ENCODE peak calls at places on chromosomes 7 and 10, in eight cellular contexts. E is WTC11; D is transverse colon; P is neuronal stem cell; H is posterior vena cava; R is stimulated activated CD8-positive, alpha-beta memory T cell treated with anti-CD3 and anti-CD28 coated beads, Interleukin-7, amount 100 ng/mL, for 24 hours; N is effector memory CD8-positive, alpha-beta T cell; Z is choroid plexus epithelial cell. Y is an unnamed sample.

GRCh38 chr7:104855826-104856225 is 158.2 kb upstream of the KMT2E start:
- DNase-seq in E (no peak), D (no peak), P (no peak), H (no peak), R (no peak), N (no peak), Z (no peak), Y (no peak)

GRCh38 chr7:74516214-74516613 is 62.5 kb downstream of the GTF2IRD1 start:
- DNase-seq in E (no peak), D (no peak), P (no peak), H (no peak), R (no peak), N (no peak), Z (no peak), Y (no peak)

GRCh38 chr7:36611703-36612102 is 112.6 kb downstream of the AOAH start:
- DNase-seq in E (no peak), D (no peak), P (no peak), H (no peak), R (no peak), N (no peak), Z (no peak), Y (no peak)

GRCh38 chr10:48519731-48520506 is 85.0 kb downstream of the ARHGAP22 start:
- DNase-seq in E (no peak), D (no peak), P (no peak), H (no peak), R (no peak), N (no peak), Z (no peak), Y (peak)

GRCh38 chr10:24944512-24945255 is 7.7 kb downstream of the PRTFDC1 start:
- DNase-seq in E (no peak), D (peak), P (no peak), H (no peak), R (no peak), N (no peak), Z (peak), Y (no peak)

GRCh38 chr7:8133955-8134733 is 127.8 kb downstream of the ICA1 start:
- DNase-seq in E (no peak), D (no peak), P (no peak), H (no peak), R (no peak), N (no peak), Z (no peak), Y (no peak)

GRCh38 chr7:167976-168791 is 24.2 kb upstream of the FAM20C start:
- DNase-seq in E (no peak), D (no peak), P (no peak), H (peak), R (no peak), N (no peak), Z (no peak), Y (no peak)

GRCh38 chr10:112002191-112002590 is 181.4 kb downstream of the GPAM start:
- DNase-seq in E (no peak), D (no peak), P (no peak), H (no peak), R (no peak), N (no peak), Z (no peak), Y (no peak)

GRCh38 chr10:50210876-50211275 is 40.4 kb downstream of the ASAH2 start:
- DNase-seq in E (no peak), D (no peak), P (no peak), H (no peak), R (no peak), N (no peak), Z (no peak), Y (no peak)

GRCh38 chr10:17019696-17020095 is 109.9 kb downstream of the CUBN start:
- DNase-seq in E (no peak), D (peak), P (no peak), H (no peak), R (no peak), N (no peak), Z (no peak), Y (no peak)

GRCh38 chr7:81244213-81244612 is 325.4 kb upstream of the SEMA3C start:
- DNase-seq in E (no peak), D (no peak), P (no peak), H (no peak), R (no peak), N (no peak), Z (peak), Y (no peak)

GRCh38 chr7:155992974-155993373 is 180.7 kb upstream of the SHH start:
- DNase-seq in E (no peak), D (no peak), P (no peak), H (no peak), R (no peak), N (no peak), Z (no peak), Y (no peak)

GRCh38 chr10:75084834-75085384 is 26.5 kb upstream of the SAMD8 start:
- DNase-seq in E (no peak), D (no peak), P (no peak), H (no peak), R (no peak), N (no peak), Z (no peak), Y (no peak)

GRCh38 chr7:151689196-151689971 is 169.7 kb upstream of the RHEB start:
- DNase-seq in E (no peak), D (no peak), P (no peak), H (peak), R (no peak), N (no peak), Z (no peak), Y (no peak)